ENCODE peak calls at places on chromosomes 4 and X, in four cellular contexts. Y is NCI-H2171 treated with DMSO at 0.1 percent for 48 hours; S is activated gamma-delta T cell treated with anti-CD3 and anti-CD28 coated beads, Interleukin-2, amount 50 U/mL, for 16 hours; L is COR-L47. R is an unnamed sample.

GRCh38 chr4:2484993-2485392 is 16.1 kb downstream of the RNF4 start:
- DNase-seq in Y (no peak), S (peak), L (no peak), R (no peak)

GRCh38 chr4:99438578-99438875 is 3.4 kb upstream of the ADH7 start:
- DNase-seq in Y (no peak), S (no peak), L (no peak), R (no peak)

GRCh38 chrX:115565888-115566287 is 4.9 kb downstream of the PLS3 start:
- DNase-seq in Y (no peak), S (no peak), L (no peak), R (no peak)

GRCh38 chr4:123671633-123672404 is 275.2 kb downstream of the SPRY1 start:
- DNase-seq in Y (no peak), S (no peak), L (no peak), R (no peak)

GRCh38 chrX:123959281-123960063 is 2.0 kb upstream of the STAG2 start:
- DNase-seq in Y (no peak), S (no peak), L (peak), R (no peak)

GRCh38 chr4:15702941-15703403 is at the start of gene BST1:
- DNase-seq in Y (no peak), S (peak), L (no peak), R (no peak)

GRCh38 chrX:8913665-8914409 is 112.7 kb upstream of the FAM9A start:
- DNase-seq in Y (no peak), S (no peak), L (no peak), R (no peak)

GRCh38 chr4:87114245-87115062 is 106.0 kb downstream of the KLHL8 start:
- DNase-seq in Y (no peak), S (no peak), L (no peak), R (no peak)

GRCh38 chrX:3713225-3713936 is at the start of gene PRKX:
- DNase-seq in Y (peak), S (peak), L (peak), R (no peak)

GRCh38 chr4:7649741-7650531 is 215.2 kb upstream of the PSAPL1 start:
- DNase-seq in Y (no peak), S (peak), L (no peak), R (peak)

GRCh38 chr4:25437951-25438350 is 60.9 kb downstream of the ANAPC4 start:
- DNase-seq in Y (peak), S (no peak), L (peak), R (no peak)

GRCh38 chrX:13774696-13775095 is 40.1 kb downstream of the OFD1 start:
- DNase-seq in Y (no peak), S (no peak), L (no peak), R (no peak)

GRCh38 chr4:126772662-126773061 is 860.1 kb upstream of the INTU start:
- DNase-seq in Y (no peak), S (no peak), L (no peak), R (no peak)

GRCh38 chrX:150365953-150366911 is 3.1 kb downstream of the MAMLD1 start:
- DNase-seq in Y (peak), S (no peak), L (no peak), R (no peak)

GRCh38 chrX:133250184-133251080 is 32.3 kb upstream of the TFDP3 start:
- DNase-seq in Y (no peak), S (no peak), L (no peak), R (no peak)